ENCODE peak calls at places on chromosome 3, in eight cellular contexts. S, A, U, Z, Y, E, O and G are unnamed samples.

GRCh38 chr3:22245122-22245521 is 494.1 kb upstream of the ZNF385D start:
- DNase-seq in S (peak; percentile 38), A (peak; percentile 94), U (no peak), Z (no peak), Y (peak; percentile 57), E (no peak), O (no peak), G (no peak)

GRCh38 chr3:159950156-159950898 is 38.3 kb upstream of the IL12A start:
- DNase-seq in S (no peak), A (no peak), U (no peak), Z (no peak), Y (no peak), E (no peak), O (no peak), G (no peak)

GRCh38 chr3:46926039-46926438 is 48.5 kb downstream of the PTH1R start:
- DNase-seq in S (peak; percentile 59), A (no peak), U (no peak), Z (no peak), Y (peak; percentile 98), E (no peak), O (no peak), G (peak; percentile 81)

GRCh38 chr3:23940775-23941174 is 4.3 kb upstream of the NR1D2 start:
- DNase-seq in S (no peak), A (no peak), U (no peak), Z (no peak), Y (no peak), E (no peak), O (no peak), G (no peak)

GRCh38 chr3:149291178-149291577 is 42.3 kb downstream of the TM4SF18 start:
- DNase-seq in S (no peak), A (no peak), U (no peak), Z (no peak), Y (no peak), E (peak; percentile 13), O (no peak), G (no peak)

GRCh38 chr3:67524046-67524445 is 130.4 kb downstream of the SUCLG2 start:
- DNase-seq in S (no peak), A (no peak), U (no peak), Z (no peak), Y (no peak), E (no peak), O (no peak), G (no peak)

GRCh38 chr3:114363554-114364202 is 69.8 kb downstream of the TIGIT start:
- DNase-seq in S (no peak), A (peak; percentile 59), U (no peak), Z (no peak), Y (peak; percentile 58), E (no peak), O (no peak), G (no peak)

GRCh38 chr3:138441742-138442141 is 7.3 kb downstream of the ESYT3 start:
- DNase-seq in S (no peak), A (no peak), U (no peak), Z (no peak), Y (peak; percentile 54), E (no peak), O (no peak), G (no peak)

GRCh38 chr3:73469331-73469730 is 155.4 kb downstream of the PDZRN3 start:
- DNase-seq in S (no peak), A (no peak), U (no peak), Z (no peak), Y (no peak), E (no peak), O (no peak), G (no peak)

GRCh38 chr3:164879201-164879600 is 199.1 kb downstream of the SI start:
- DNase-seq in S (no peak), A (no peak), U (no peak), Z (no peak), Y (no peak), E (no peak), O (no peak), G (no peak)

GRCh38 chr3:43770426-43771103 is 79.8 kb downstream of the ABHD5 start:
- DNase-seq in S (peak; percentile 88), A (no peak), U (peak; percentile 48), Z (peak; percentile 75), Y (peak; percentile 42), E (peak; percentile 3), O (no peak), G (peak; percentile 78)

GRCh38 chr3:124699686-124700396 is 30.4 kb upstream of the UMPS start:
- DNase-seq in S (peak; percentile 76), A (no peak), U (no peak), Z (peak; percentile 86), Y (no peak), E (no peak), O (no peak), G (no peak)